ENCODE peak calls at places on chromosomes 16 and 17, in six cellular contexts. One of them, this sample, is unnamed.

GRCh38 chr17:41784207-41784744 is 2.2 kb downstream of the JUP start:
- DNase-seq in WTC11: peak; percentile 67
- DNase-seq in A549: peak; percentile 92
- DNase-seq in K562: peak; percentile 89
- DNase-seq in H1: no peak
- DNase-seq in HepG2: no peak
- DNase-seq in this sample: peak; percentile 54

GRCh38 chr16:73000020-73000906 is 47.7 kb downstream of the ZFHX3 start:
- DNase-seq in WTC11: no peak
- DNase-seq in A549: no peak
- DNase-seq in K562: no peak
- DNase-seq in H1: no peak
- DNase-seq in HepG2: peak; percentile 91
- DNase-seq in this sample: no peak

GRCh38 chr17:16314859-16315258 is 38.4 kb downstream of the CENPV start:
- DNase-seq in WTC11: no peak
- DNase-seq in A549: no peak
- DNase-seq in K562: no peak
- DNase-seq in H1: no peak
- DNase-seq in HepG2: no peak
- DNase-seq in this sample: no peak

GRCh38 chr17:37643829-37644228 is 583 bp upstream of the DDX52 start:
- DNase-seq in WTC11: no peak
- DNase-seq in A549: peak; percentile 25
- DNase-seq in K562: no peak
- DNase-seq in H1: no peak
- DNase-seq in HepG2: no peak
- DNase-seq in this sample: no peak

GRCh38 chr17:48055531-48056245 is 7.5 kb downstream of the NFE2L1 start:
- DNase-seq in WTC11: peak; percentile 77
- DNase-seq in A549: peak; percentile 78
- DNase-seq in K562: no peak
- DNase-seq in H1: peak; percentile 70
- DNase-seq in HepG2: no peak
- DNase-seq in this sample: no peak

GRCh38 chr16:55478827-55479559 is at the start of gene MMP2:
- DNase-seq in WTC11: peak; percentile 80
- DNase-seq in A549: no peak
- DNase-seq in K562: no peak
- DNase-seq in H1: peak; percentile 51
- DNase-seq in HepG2: no peak
- DNase-seq in this sample: peak; percentile 67

GRCh38 chr16:27698266-27698665 is 148.3 kb downstream of the KATNIP start:
- DNase-seq in WTC11: peak; percentile 94
- DNase-seq in A549: no peak
- DNase-seq in K562: peak; percentile 55
- DNase-seq in H1: peak; percentile 70
- DNase-seq in HepG2: no peak
- DNase-seq in this sample: no peak

GRCh38 chr17:34598161-34598776 is 18.9 kb downstream of the TMEM132E start:
- DNase-seq in WTC11: peak; percentile 57
- DNase-seq in A549: no peak
- DNase-seq in K562: peak; percentile 48
- DNase-seq in H1: no peak
- DNase-seq in HepG2: peak; percentile 81
- DNase-seq in this sample: no peak

GRCh38 chr16:56515665-56516064 is 4.2 kb downstream of the BBS2 start:
- DNase-seq in WTC11: no peak
- DNase-seq in A549: no peak
- DNase-seq in K562: no peak
- DNase-seq in H1: no peak
- DNase-seq in HepG2: no peak
- DNase-seq in this sample: no peak

GRCh38 chr17:45771473-45771959 is 12.6 kb upstream of the CRHR1 start:
- DNase-seq in WTC11: no peak
- DNase-seq in A549: no peak
- DNase-seq in K562: no peak
- DNase-seq in H1: no peak
- DNase-seq in HepG2: no peak
- DNase-seq in this sample: no peak

GRCh38 chr17:68512967-68513474 is 791 bp downstream of the PRKAR1A start:
- DNase-seq in WTC11: no peak
- DNase-seq in A549: peak; percentile 69
- DNase-seq in K562: peak; percentile 20
- DNase-seq in H1: no peak
- DNase-seq in HepG2: no peak
- DNase-seq in this sample: peak; percentile 60

GRCh38 chr16:49698931-49699715 is 156.8 kb downstream of the ZNF423 start:
- DNase-seq in WTC11: no peak
- DNase-seq in A549: no peak
- DNase-seq in K562: no peak
- DNase-seq in H1: no peak
- DNase-seq in HepG2: no peak
- DNase-seq in this sample: no peak

GRCh38 chr16:84881702-84882521 is 62.1 kb downstream of the CRISPLD2 start:
- DNase-seq in WTC11: no peak
- DNase-seq in A549: peak; percentile 67
- DNase-seq in K562: peak; percentile 76
- DNase-seq in H1: no peak
- DNase-seq in HepG2: peak; percentile 43
- DNase-seq in this sample: peak; percentile 47

GRCh38 chr17:79658811-79659207 is 48.0 kb upstream of the RBFOX3 start:
- DNase-seq in WTC11: peak; percentile 63
- DNase-seq in A549: peak; percentile 76
- DNase-seq in K562: peak; percentile 43
- DNase-seq in H1: no peak
- DNase-seq in HepG2: peak; percentile 27
- DNase-seq in this sample: peak; percentile 32
- TF ChIP-seq JUN in WTC11: no peak
- TF ChIP-seq JUN in A549: no peak
- TF ChIP-seq JUN in K562: no peak
- TF ChIP-seq JUN in H1: no peak
- TF ChIP-seq JUN in HepG2: no peak
- TF ChIP-seq JUN in this sample: no peak

DNA sequence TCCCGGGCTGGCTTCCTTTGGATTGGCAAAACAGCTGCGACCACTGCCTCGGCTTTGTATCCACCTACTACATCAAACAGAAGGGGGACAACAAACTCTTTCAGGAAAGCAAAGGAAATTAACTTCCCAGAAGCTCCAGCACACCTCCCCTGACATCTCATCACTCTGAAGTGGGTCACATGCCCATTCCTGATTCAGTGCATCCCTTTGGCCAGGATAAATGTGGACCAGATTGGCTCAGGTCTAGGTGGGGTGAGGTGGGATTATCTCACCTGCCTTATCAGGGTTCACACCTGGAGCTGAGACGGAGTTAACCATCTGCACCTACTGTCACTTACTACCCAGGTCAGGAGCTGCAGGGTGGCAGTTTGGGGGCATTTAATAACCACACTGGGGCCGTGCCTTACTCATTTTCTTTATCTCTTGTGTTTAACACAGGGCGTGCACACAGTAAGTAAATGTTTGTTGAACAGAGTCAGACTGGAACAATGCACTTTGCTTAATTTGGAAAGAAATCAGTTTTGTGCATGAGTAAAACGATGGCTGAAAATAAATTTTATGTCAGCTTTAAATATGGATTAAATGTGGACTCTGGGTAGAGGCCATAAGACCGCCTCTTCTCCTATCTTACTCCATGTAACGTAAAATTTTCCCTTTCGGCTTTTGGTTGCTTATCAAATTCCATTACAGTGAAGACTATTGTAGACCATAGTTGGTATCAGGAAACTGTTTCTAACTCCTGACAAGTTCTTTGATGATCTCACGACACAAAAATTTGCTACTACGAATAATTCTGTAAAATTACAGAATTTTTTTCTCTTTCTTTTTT is 36.0 kb downstream of the IQCK start:
- DNase-seq in WTC11: no peak
- DNase-seq in A549: peak; percentile 45
- DNase-seq in K562: no peak
- DNase-seq in H1: no peak
- DNase-seq in HepG2: peak; percentile 39
- DNase-seq in this sample: peak; percentile 86
- TF ChIP-seq JUN in WTC11: no peak
- TF ChIP-seq JUN in A549: no peak
- TF ChIP-seq JUN in K562: no peak
- TF ChIP-seq JUN in H1: no peak
- TF ChIP-seq JUN in HepG2: no peak
- TF ChIP-seq JUN in this sample: peak; percentile 83

GRCh38 chr17:63498621-63499195 is 21.8 kb downstream of the ACE start:
- DNase-seq in WTC11: no peak
- DNase-seq in A549: no peak
- DNase-seq in K562: no peak
- DNase-seq in H1: no peak
- DNase-seq in HepG2: peak; percentile 30
- DNase-seq in this sample: no peak

GRCh38 chr17:63497708-63498483 is 21.0 kb downstream of the ACE start:
- DNase-seq in WTC11: peak; percentile 72
- DNase-seq in A549: peak; percentile 45
- DNase-seq in K562: peak; percentile 47
- DNase-seq in H1: no peak
- DNase-seq in HepG2: peak; percentile 62
- DNase-seq in this sample: no peak

GRCh38 chr17:63495471-63495870 is 18.6 kb downstream of the ACE start:
- DNase-seq in WTC11: no peak
- DNase-seq in A549: no peak
- DNase-seq in K562: no peak
- DNase-seq in H1: no peak
- DNase-seq in HepG2: no peak
- DNase-seq in this sample: no peak

GRCh38 chr17:63496177-63496576 is 19.3 kb downstream of the ACE start:
- DNase-seq in WTC11: no peak
- DNase-seq in A549: no peak
- DNase-seq in K562: no peak
- DNase-seq in H1: no peak
- DNase-seq in HepG2: no peak
- DNase-seq in this sample: no peak

DNA sequence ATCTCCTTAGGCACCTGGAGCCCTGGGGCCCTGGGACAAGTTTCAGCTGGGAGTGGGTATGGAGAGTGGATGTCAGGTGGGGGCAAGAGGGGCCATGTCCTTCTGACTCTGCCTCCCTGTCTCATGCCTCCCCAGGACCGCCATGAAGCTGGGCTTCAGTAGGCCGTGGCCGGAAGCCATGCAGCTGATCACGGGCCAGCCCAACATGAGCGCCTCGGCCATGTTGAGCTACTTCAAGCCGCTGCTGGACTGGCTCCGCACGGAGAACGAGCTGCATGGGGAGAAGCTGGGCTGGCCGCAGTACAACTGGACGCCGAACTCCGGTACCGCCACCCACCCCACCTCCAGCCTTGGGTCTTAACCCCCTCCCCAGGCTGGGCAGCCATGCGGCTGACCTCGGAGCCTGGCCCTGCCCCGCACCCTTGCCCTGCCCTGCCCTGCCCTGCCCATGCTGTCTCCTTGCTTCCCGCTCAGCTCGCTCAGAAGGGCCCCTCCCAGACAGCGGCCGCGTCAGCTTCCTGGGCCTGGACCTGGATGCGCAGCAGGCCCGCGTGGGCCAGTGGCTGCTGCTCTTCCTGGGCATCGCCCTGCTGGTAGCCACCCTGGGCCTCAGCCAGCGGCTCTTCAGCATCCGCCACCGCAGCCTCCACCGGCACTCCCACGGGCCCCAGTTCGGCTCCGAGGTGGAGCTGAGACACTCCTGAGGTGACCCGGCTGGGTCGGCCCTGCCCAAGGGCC is 20.0 kb downstream of the ACE start:
- DNase-seq in WTC11: no peak
- DNase-seq in A549: no peak
- DNase-seq in K562: no peak
- DNase-seq in H1: no peak
- DNase-seq in HepG2: no peak
- DNase-seq in this sample: no peak
- TF ChIP-seq JUN in WTC11: no peak
- TF ChIP-seq JUN in A549: no peak
- TF ChIP-seq JUN in K562: no peak
- TF ChIP-seq JUN in H1: no peak
- TF ChIP-seq JUN in HepG2: no peak
- TF ChIP-seq JUN in this sample: no peak

GRCh38 chr17:4156750-4157381 is 13.9 kb downstream of the CYB5D2 start:
- DNase-seq in WTC11: peak; percentile 66
- DNase-seq in A549: no peak
- DNase-seq in K562: peak; percentile 58
- DNase-seq in H1: no peak
- DNase-seq in HepG2: no peak
- DNase-seq in this sample: no peak
- TF ChIP-seq JUN in WTC11: no peak
- TF ChIP-seq JUN in A549: no peak
- TF ChIP-seq JUN in K562: no peak
- TF ChIP-seq JUN in H1: no peak
- TF ChIP-seq JUN in HepG2: no peak
- TF ChIP-seq JUN in this sample: no peak

This sample was measured in endothelial cell of umbilical vein.